ENCODE peak calls at places on chromosomes 5 and 9, in nine cellular contexts. A is activated T-helper 1 cell treated with anti-CD3 and anti-CD28 coated beads, Interleukin-12 subunit alpha, Interleukin-12 subunit beta, Interleukin-2, Interleukin-4 antibody, amounts not matched to agents 30 ng/mL and 10 ng/mL and 1 ng/mL, durations not matched to agents 14 hours and 24 hours and 36 hours; W is OCI-M1; R is T-helper 2 cell; C is iPS-NIHi11; I is body of pancreas; E is IMR-90; S is CD8-positive, alpha-beta memory T cell; M is BE2C. B is an unnamed sample.

GRCh38 chr5:139131062-139131856 is 66.9 kb downstream of the SIL1 start:
- DNase-seq in A (no peak), W (no peak), R (no peak), C (no peak), I (peak; percentile 67), E (peak; percentile 39), S (no peak), M (no peak), B (no peak)

GRCh38 chr9:122846371-122847060 is 18.1 kb upstream of the PDCL start:
- DNase-seq in A (no peak), W (no peak), R (peak; percentile 70), C (no peak), I (no peak), E (no peak), S (peak; percentile 29), M (no peak), B (no peak)

GRCh38 chr5:74338101-74338388 is 302.5 kb downstream of the ENC1 start:
- DNase-seq in A (no peak), W (no peak), R (no peak), C (no peak), I (no peak), E (no peak), S (no peak), M (no peak), B (no peak)

GRCh38 chr9:27817747-27818146 is 244.5 kb upstream of the C9orf72 start:
- DNase-seq in A (no peak), W (no peak), R (no peak), C (no peak), I (no peak), E (no peak), S (no peak), M (no peak), B (no peak)

GRCh38 chr5:112646139-112646941 is 91.3 kb upstream of the APC start:
- DNase-seq in A (no peak), W (peak; percentile 60), R (no peak), C (no peak), I (no peak), E (no peak), S (no peak), M (no peak), B (no peak)

GRCh38 chr5:134526483-134527155 is 1.1 kb downstream of the JADE2 start:
- DNase-seq in A (peak; percentile 60), W (peak; percentile 88), R (peak; percentile 83), C (peak; percentile 70), I (peak; percentile 83), E (no peak), S (peak; percentile 52), M (peak; percentile 88), B (peak; percentile 66)

GRCh38 chr5:73826761-73827450 is 200.9 kb downstream of the ARHGEF28 start:
- DNase-seq in A (no peak), W (no peak), R (no peak), C (no peak), I (no peak), E (peak; percentile 93), S (no peak), M (no peak), B (no peak)

GRCh38 chr5:180873628-180874520 is 12.8 kb upstream of the ZFP62 start:
- DNase-seq in A (no peak), W (peak; percentile 83), R (no peak), C (no peak), I (peak; percentile 71), E (peak; percentile 23), S (peak; percentile 40), M (no peak), B (no peak)

GRCh38 chr9:116032683-116033440 is 120.7 kb upstream of the PAPPA start:
- DNase-seq in A (no peak), W (no peak), R (no peak), C (no peak), I (peak; percentile 17), E (no peak), S (no peak), M (no peak), B (no peak)

GRCh38 chr9:32820322-32820721 is 37.0 kb downstream of the TMEM215 start:
- DNase-seq in A (no peak), W (no peak), R (no peak), C (no peak), I (no peak), E (no peak), S (no peak), M (no peak), B (no peak)

GRCh38 chr5:167447466-167447865 is 844.0 kb upstream of the WWC1 start:
- DNase-seq in A (no peak), W (no peak), R (no peak), C (no peak), I (no peak), E (no peak), S (no peak), M (no peak), B (no peak)

GRCh38 chr5:158875272-158875679 is 224.4 kb downstream of the EBF1 start:
- DNase-seq in A (no peak), W (peak; percentile 54), R (peak; percentile 62), C (no peak), I (no peak), E (peak; percentile 4), S (no peak), M (no peak), B (no peak)

GRCh38 chr9:76926324-76926731 is 20.4 kb upstream of the PRUNE2 start:
- DNase-seq in A (no peak), W (no peak), R (no peak), C (no peak), I (no peak), E (peak; percentile 88), S (no peak), M (no peak), B (no peak)

GRCh38 chr9:92618633-92619225 is 51.2 kb downstream of the IPPK start:
- DNase-seq in A (no peak), W (no peak), R (no peak), C (no peak), I (peak; percentile 47), E (no peak), S (no peak), M (no peak), B (no peak)

GRCh38 chr9:14345586-14346237 is 31.8 kb upstream of the NFIB start:
- DNase-seq in A (no peak), W (no peak), R (no peak), C (no peak), I (no peak), E (no peak), S (no peak), M (no peak), B (no peak)

GRCh38 chr5:65021527-65022226 is 252.9 kb downstream of the CWC27 start:
- DNase-seq in A (no peak), W (peak; percentile 44), R (peak; percentile 92), C (no peak), I (no peak), E (no peak), S (peak; percentile 30), M (no peak), B (no peak)

GRCh38 chr9:98315551-98316060 is 60.2 kb upstream of the TBC1D2 start:
- DNase-seq in A (peak; percentile 62), W (peak; percentile 57), R (peak; percentile 77), C (peak; percentile 98), I (peak; percentile 76), E (peak; percentile 89), S (peak; percentile 51), M (peak; percentile 92), B (peak; percentile 52)

GRCh38 chr9:126791406-126792230 is 13.2 kb upstream of the ZBTB43 start:
- DNase-seq in A (no peak), W (no peak), R (no peak), C (no peak), I (no peak), E (peak; percentile 76), S (no peak), M (no peak), B (no peak)

B was measured in T-cell.